ENCODE peak calls at places on chromosomes 12 and 14, in seven cellular contexts. Q is SW 1271; S is stimulated activated CD4-positive, alpha-beta T cell treated with anti-CD3 and anti-CD28 coated beads, Interleukin-1b, Interleukin-23, amount 100 ng/mL, for 4 hours; T is Jurkat, Clone E6-1; I is hippocampal formation; H is heart right ventricle; N is NCI-H1105. C is an unnamed sample.

GRCh38 chr12:34291001-34291400 is 268.7 kb downstream of the ALG10 start:
- DNase-seq in N (no peak), Q (no peak), T (no peak), I (no peak), H (peak), S (no peak), C (peak)

GRCh38 chr12:88781909-88782308 is 201.6 kb upstream of the KITLG start:
- DNase-seq in I (no peak), H (no peak), S (no peak), N (no peak), T (no peak), Q (no peak), C (no peak)

GRCh38 chr12:15886372-15887042 is 4.3 kb downstream of the STRAP start:
- DNase-seq in I (no peak), T (no peak), Q (no peak), S (no peak), N (peak), H (no peak), C (no peak)

GRCh38 chr12:51075390-51075789 is 8.0 kb downstream of the CSRNP2 start:
- DNase-seq in T (no peak), H (no peak), N (no peak), S (no peak), Q (no peak), I (no peak), C (no peak)

GRCh38 chr12:45336331-45336730 is 120.4 kb downstream of the ANO6 start:
- DNase-seq in Q (peak), T (no peak), N (no peak), I (no peak), H (no peak), S (no peak), C (no peak)

GRCh38 chr14:38211258-38211735 is 3.6 kb downstream of the SSTR1 start:
- DNase-seq in Q (no peak), S (no peak), T (no peak), H (no peak), N (no peak), I (no peak), C (no peak)

GRCh38 chr12:52913424-52913821 is 8.5 kb upstream of the KRT8 start:
- DNase-seq in I (no peak), Q (no peak), S (no peak), T (no peak), N (no peak), H (no peak), C (no peak)

GRCh38 chr12:6551063-6551461 is 4.8 kb downstream of the IFFO1 start:
- DNase-seq in I (peak), S (no peak), N (no peak), H (peak), T (no peak), Q (no peak), C (peak)

GRCh38 chr14:52351561-52352491 is 37.7 kb downstream of the PTGER2 start:
- DNase-seq in I (no peak), Q (no peak), S (no peak), N (no peak), T (peak), H (no peak), C (no peak)

GRCh38 chr12:88375960-88376305 is 204.3 kb downstream of the KITLG start:
- DNase-seq in T (no peak), I (no peak), S (no peak), H (no peak), N (no peak), Q (no peak), C (no peak)

GRCh38 chr14:36996133-36996856 is 176.1 kb downstream of the SLC25A21 start:
- DNase-seq in I (no peak), H (no peak), N (no peak), T (no peak), Q (no peak), S (no peak), C (no peak)

GRCh38 chr12:57983150-57983857 is 41.9 kb downstream of the ATP23 start:
- DNase-seq in H (no peak), T (peak), Q (peak), N (peak), I (peak), S (no peak), C (no peak)

GRCh38 chr12:132021031-132021871 is 71.5 kb downstream of the EP400 start:
- DNase-seq in S (no peak), I (no peak), T (no peak), N (no peak), Q (no peak), H (no peak), C (no peak)

GRCh38 chr14:68948686-68949085 is 30.4 kb downstream of the ACTN1 start:
- DNase-seq in H (no peak), S (no peak), I (no peak), Q (no peak), T (no peak), N (no peak), C (peak)

GRCh38 chr12:111773801-111774551 is 7.2 kb downstream of the ALDH2 start:
- DNase-seq in S (no peak), T (no peak), Q (no peak), N (no peak), I (peak), H (peak), C (peak)

GRCh38 chr12:116982721-116983502 is 72.2 kb downstream of the FBXW8 start:
- DNase-seq in T (no peak), H (no peak), I (no peak), S (no peak), Q (no peak), N (no peak), C (peak)

GRCh38 chr12:106984588-106985137 is 2.3 kb downstream of the MTERF2 start:
- DNase-seq in I (no peak), H (no peak), T (no peak), S (no peak), N (no peak), Q (no peak), C (no peak)

GRCh38 chr12:122051231-122051876 is 27.2 kb upstream of the MLXIP start:
- DNase-seq in T (no peak), N (no peak), I (no peak), H (peak), Q (no peak), S (no peak), C (peak)

GRCh38 chr12:54370218-54370730 is 6.0 kb upstream of the GPR84 start:
- DNase-seq in H (peak), N (no peak), T (no peak), Q (peak), I (peak), S (no peak), C (peak)

GRCh38 chr14:77100961-77101360 is 2.9 kb downstream of the CIPC start:
- DNase-seq in N (no peak), I (no peak), T (no peak), S (no peak), Q (no peak), H (no peak), C (no peak)

GRCh38 chr14:67514203-67514607 is 18.9 kb upstream of the PLEKHH1 start:
- DNase-seq in Q (no peak), I (no peak), T (no peak), S (no peak), H (peak), N (peak), C (no peak)

GRCh38 chr14:28375295-28375694 is 391.3 kb upstream of the FOXG1 start:
- DNase-seq in S (no peak), H (no peak), N (no peak), I (peak), T (peak), Q (peak), C (no peak)

GRCh38 chr12:117143008-117143532 is 43.9 kb upstream of the TESC start:
- DNase-seq in N (no peak), H (no peak), Q (no peak), S (no peak), I (no peak), T (no peak), C (no peak)

GRCh38 chr12:47164730-47165439 is 85.1 kb upstream of the AMIGO2 start:
- DNase-seq in I (no peak), S (no peak), N (no peak), Q (no peak), H (no peak), T (no peak), C (no peak)

GRCh38 chr12:52307836-52308806 is 13.1 kb downstream of the KRT83 start:
- DNase-seq in S (no peak), N (no peak), T (no peak), I (peak), Q (no peak), H (peak), C (peak)

GRCh38 chr12:110269622-110270124 is 11.4 kb upstream of the ATP2A2 start:
- DNase-seq in H (no peak), T (no peak), Q (peak), I (no peak), N (no peak), S (no peak), C (no peak)

GRCh38 chr12:52942056-52942913 is 6.6 kb upstream of the KRT18 start:
- DNase-seq in H (no peak), Q (no peak), N (no peak), S (no peak), T (no peak), I (no peak), C (no peak)

GRCh38 chr12:84329933-84330332 is 582.7 kb downstream of the SLC6A15 start:
- DNase-seq in T (no peak), I (no peak), Q (no peak), S (no peak), N (no peak), H (no peak), C (no peak)

GRCh38 chr12:3117144-3117581 is 40.0 kb downstream of the TSPAN9 start:
- DNase-seq in Q (no peak), N (no peak), S (no peak), H (no peak), T (no peak), I (no peak), C (no peak)

GRCh38 chr14:94355191-94355794 is 32.2 kb upstream of the SERPINA6 start:
- DNase-seq in S (no peak), I (peak), Q (no peak), N (no peak), T (no peak), H (peak), C (peak)

GRCh38 chr14:75430106-75430505 is 2.3 kb downstream of the JDP2 start:
- DNase-seq in N (no peak), H (no peak), T (no peak), S (no peak), Q (no peak), I (no peak), C (peak)

GRCh38 chr12:32024884-32025599 is 65.8 kb downstream of the RESF1 start:
- DNase-seq in S (no peak), H (no peak), Q (no peak), I (no peak), T (peak), N (no peak), C (no peak)

GRCh38 chr12:3199551-3200031 is 122.4 kb downstream of the TSPAN9 start:
- DNase-seq in Q (no peak), T (no peak), S (no peak), I (no peak), N (peak), H (no peak), C (no peak)

GRCh38 chr12:442235-442884 is 17.4 kb upstream of the B4GALNT3 start:
- DNase-seq in I (peak), S (no peak), H (no peak), N (peak), T (peak), Q (peak), C (no peak)

GRCh38 chr12:27486986-27487385 is 37.0 kb upstream of the PPFIBP1 start:
- DNase-seq in N (no peak), S (no peak), Q (no peak), T (no peak), H (no peak), I (no peak), C (no peak)

GRCh38 chr14:77707355-77707723 is 484 bp downstream of the ALKBH1 start:
- DNase-seq in Q (peak), H (no peak), N (peak), S (peak), T (no peak), I (peak), C (no peak)